ENCODE peak calls at places on chromosome 20, in eight cellular contexts. I is PC-3, W is ovary, E is left ventricle myocardium inferior, M is heart left ventricle, Z is HAP-1, K is IMR-90, U is mammary epithelial cell. D is an unnamed sample. For H3K36me3, the result is how much of the 10 kb centered on the place peaks cover.

GRCh38 chr20:2822073-2822472 is 5.9 kb downstream of the TMEM239 start:
- DNase-seq in K (peak), U (no peak), E (no peak), I (no peak), Z (no peak), M (no peak), W (no peak), D (no peak)

GRCh38 chr20:17938889-17939619 is 29.5 kb downstream of the SNX5 start:
- DNase-seq in K (peak), I (peak), M (peak), E (peak), U (peak), W (peak), Z (peak), D (peak)

GRCh38 chr20:40294747-40295146 is 394.3 kb downstream of the MAFB start:
- DNase-seq in K (no peak), U (no peak), W (no peak), I (no peak), Z (no peak), E (no peak), M (no peak), D (no peak)

GRCh38 chr20:23048283-23049200 is 930 bp downstream of the THBD start:
- DNase-seq in E (peak), U (peak), M (peak), K (peak), W (no peak), Z (no peak), I (peak), D (peak)

GRCh38 chr20:278607-279571 is 11.7 kb downstream of the C20orf96 start:
- DNase-seq in W (peak), K (no peak), I (no peak), Z (no peak), U (no peak), M (peak), E (peak), D (no peak)

GRCh38 chr20:20527661-20528060 is 159.8 kb downstream of the INSM1 start:
- DNase-seq in M (no peak), I (no peak), K (no peak), E (no peak), Z (no peak), U (no peak), W (no peak), D (no peak)

GRCh38 chr20:33438481-33438880 is 5.1 kb downstream of the SNTA1 start:
- DNase-seq in I (no peak), E (no peak), K (no peak), W (no peak), Z (no peak), M (no peak), U (no peak), D (no peak)

GRCh38 chr20:36541227-36542018 is at the start of gene MYL9:
- DNase-seq in I (peak), M (peak), U (no peak), Z (no peak), K (peak), W (peak), E (peak), D (peak)

GRCh38 chr20:41173791-41174341 is 36.5 kb downstream of the PLCG1 start:
- DNase-seq in W (no peak), I (no peak), U (no peak), K (no peak), M (no peak), Z (no peak), E (no peak), D (no peak)

GRCh38 chr20:6768228-6769185 is 1.0 kb downstream of the BMP2 start:
- DNase-seq in E (peak), I (no peak), K (peak), M (peak), Z (no peak), W (peak), U (peak), D (peak)

GRCh38 chr20:3751664-3752385 is 15.7 kb downstream of the ADISSP start:
- DNase-seq in K (no peak), U (no peak), Z (no peak), W (no peak), E (peak), M (peak), I (no peak), D (peak)

GRCh38 chr20:33515569-33516216 is 25.8 kb downstream of the CBFA2T2 start:
- DNase-seq in W (no peak), M (no peak), K (no peak), I (peak), Z (no peak), E (no peak), U (no peak), D (no peak)

GRCh38 chr20:38581013-38581412 is at the start of gene ADIG:
- DNase-seq in M (peak), E (peak), W (no peak), Z (no peak), I (peak), K (no peak), U (peak), D (no peak)

GRCh38 chr20:3027987-3028386 is 15.4 kb upstream of the GNRH2 start:
- DNase-seq in I (no peak), W (no peak), Z (no peak), K (no peak), M (no peak), U (no peak), E (no peak), D (no peak)

GRCh38 chr20:835220-836045 is 1.9 kb downstream of the FAM110A start:
- DNase-seq in E (peak), M (peak), K (no peak), Z (no peak), U (no peak), W (peak), I (no peak), D (no peak)

GRCh38 chr20:33524261-33524660 is 34.4 kb downstream of the CBFA2T2 start:
- DNase-seq in E (no peak), U (no peak), M (no peak), W (no peak), Z (peak), K (no peak), I (no peak), D (no peak)

GRCh38 chr20:1964659-1965405 is 29.0 kb downstream of the PDYN start:
- DNase-seq in W (no peak), M (no peak), K (no peak), E (no peak), Z (no peak), I (no peak), U (no peak), D (no peak)

GRCh38 chr20:22341508-22341907 is 242.9 kb downstream of the FOXA2 start:
- DNase-seq in U (peak), W (no peak), Z (no peak), E (no peak), K (no peak), M (no peak), I (peak), D (no peak)

GRCh38 chr20:4835244-4836177 is 113.8 kb downstream of the PRND start:
- DNase-seq in U (no peak), E (peak), I (no peak), W (peak), Z (no peak), M (peak), K (no peak), D (no peak)

GRCh38 chr20:10074513-10074912 is 39.7 kb downstream of the ANKEF1 start:
- DNase-seq in Z (no peak), W (no peak), I (peak), U (peak), E (peak), K (peak), M (peak), D (no peak)

GRCh38 chr20:19815553-19815991 is 57.5 kb downstream of the RIN2 start:
- DNase-seq in E (no peak), Z (no peak), W (no peak), I (peak), U (peak), K (peak), M (peak), D (no peak)

GRCh38 chr20:38559764-38560163 is 21.2 kb upstream of the ADIG start:
- DNase-seq in K (peak), U (no peak), E (no peak), Z (no peak), W (no peak), M (no peak), I (no peak), D (no peak)

GRCh38 chr20:50911030-50911429 is 20.2 kb downstream of the ADNP start:
- DNase-seq in Z (no peak), E (no peak), M (no peak), W (no peak), U (no peak), I (no peak), K (peak), D (no peak)

GRCh38 chr20:50916257-50916656 is 15.0 kb downstream of the ADNP start:
- DNase-seq in Z (peak), E (no peak), U (peak), W (no peak), K (peak), I (peak), M (no peak), D (no peak)

GRCh38 chr20:50915424-50915823 is 15.8 kb downstream of the ADNP start:
- DNase-seq in U (peak), W (no peak), E (no peak), Z (no peak), K (peak), I (peak), M (no peak), D (no peak)

GRCh38 chr20:50911716-50912115 is 19.5 kb downstream of the ADNP start:
- DNase-seq in Z (no peak), K (peak), I (no peak), W (no peak), E (no peak), M (no peak), U (no peak), D (no peak)

DNA sequence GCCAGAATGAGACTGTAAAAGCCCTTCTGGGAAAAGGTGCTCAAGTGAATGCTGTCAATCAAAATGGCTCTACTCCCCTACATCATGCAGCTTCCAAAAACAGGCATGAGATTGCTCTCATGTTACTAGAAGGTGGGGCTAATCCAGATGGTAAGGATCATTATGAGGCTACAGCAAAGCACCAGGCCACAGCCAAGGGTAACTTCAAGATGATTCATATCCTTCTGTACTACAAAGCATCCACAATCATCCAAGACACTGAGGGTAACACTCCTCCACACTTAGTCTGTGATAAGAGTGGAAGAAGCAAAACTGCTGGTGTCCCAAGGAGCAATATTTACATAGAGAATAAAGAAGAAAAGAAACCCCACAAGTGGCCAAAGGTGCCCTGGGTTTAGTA is 17.3 kb downstream of the ADNP start:
- DNase-seq in E (no peak), M (no peak), U (peak), I (peak), Z (no peak), W (no peak), K (peak), D (no peak)
- H3K36me3 ChIP-seq in E (under half), M (under half), U (under half), I (under half), Z (half or more), W (under half), K (under half), D (under half)

DNA sequence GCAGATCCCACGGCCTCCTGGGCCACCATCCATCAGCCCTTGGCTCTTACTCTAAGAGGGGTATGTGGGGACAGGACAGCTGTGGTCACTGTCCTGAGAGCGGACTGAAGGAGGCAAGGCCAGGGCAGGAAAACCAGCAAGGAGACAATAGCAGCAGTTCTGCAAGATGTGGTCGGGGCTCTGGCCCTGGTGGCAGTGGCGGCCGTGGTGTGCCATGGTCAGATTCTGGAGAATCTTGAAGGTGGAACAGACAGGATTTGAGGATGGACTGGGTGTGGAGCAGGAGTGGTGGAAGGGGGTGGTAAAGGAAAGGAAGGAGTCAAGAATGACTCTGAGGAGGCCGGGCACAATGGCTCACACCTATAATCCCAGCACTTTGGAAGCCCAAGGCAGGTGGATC is 5.9 kb upstream of the MAP1LC3A start:
- DNase-seq in I (no peak), U (no peak), Z (no peak), K (no peak), W (no peak), M (no peak), E (no peak), D (no peak)
- H3K36me3 ChIP-seq in I (under half), U (under half), Z (under half), K (under half), W (under half), M (under half), E (under half), D (under half)

GRCh38 chr20:64031822-64032314 is 4.1 kb upstream of the C20orf204 start:
- DNase-seq in M (no peak), I (no peak), W (no peak), K (no peak), E (no peak), Z (no peak), U (no peak), D (no peak)
- H3K36me3 ChIP-seq in M (half or more), I (under half), W (under half), K (half or more), E (half or more), Z (under half), U (under half), D (under half)

GRCh38 chr20:47285189-47285588 is 71.3 kb downstream of the ZMYND8 start:
- DNase-seq in Z (no peak), M (no peak), W (no peak), K (no peak), U (no peak), E (no peak), I (no peak), D (no peak)
- H3K36me3 ChIP-seq in Z (half or more), M (half or more), W (under half), K (under half), U (half or more), E (half or more), I (under half), D (under half)